ENCODE peak calls at places on chromosomes 3 and 15, in four cellular contexts. K is heart left ventricle, B is gastrocnemius medialis, E is ovary. N is an unnamed sample.

GRCh38 chr3:141308588-141309218 is 59.6 kb upstream of the ZBTB38 start:
- DNase-seq in E (peak; percentile 63), B (no peak), K (no peak), N (peak; percentile 44)

GRCh38 chr3:51706788-51707731 is at the start of gene GRM2:
- DNase-seq in E (peak; percentile 88), B (peak; percentile 27), K (peak; percentile 88), N (peak; percentile 56)

GRCh38 chr3:40243056-40243455 is 66.5 kb upstream of the EIF1B start:
- DNase-seq in K (no peak), B (no peak), E (no peak), N (no peak)

GRCh38 chr15:94231728-94232086 is 346 bp downstream of the MCTP2 start:
- DNase-seq in E (no peak), B (no peak), K (no peak), N (no peak)

GRCh38 chr3:194565597-194566190 is 67.5 kb downstream of the TMEM44 start:
- DNase-seq in K (no peak), B (no peak), E (no peak), N (no peak)

GRCh38 chr3:106198828-106199194 is 330.0 kb upstream of the CBLB start:
- DNase-seq in B (no peak), K (no peak), E (no peak), N (no peak)

GRCh38 chr15:87873501-87873900 is 383.0 kb downstream of the NTRK3 start:
- DNase-seq in B (no peak), K (no peak), E (no peak), N (no peak)

GRCh38 chr3:58135712-58136543 is 74.8 kb downstream of the DNASE1L3 start:
- DNase-seq in K (peak; percentile 70), E (no peak), B (no peak), N (no peak)

GRCh38 chr3:64975138-64975537 is 287.3 kb upstream of the ADAMTS9 start:
- DNase-seq in E (no peak), K (no peak), B (no peak), N (no peak)

GRCh38 chr15:27017168-27017809 is 46.3 kb downstream of the GABRG3 start:
- DNase-seq in B (no peak), K (no peak), E (no peak), N (no peak)

GRCh38 chr3:10366681-10367101 is 45.8 kb upstream of the SEC13 start:
- DNase-seq in E (no peak), K (no peak), B (no peak), N (no peak)

GRCh38 chr3:54065140-54065539 is 57.2 kb upstream of the CACNA2D3 start:
- DNase-seq in E (no peak), B (no peak), K (no peak), N (no peak)

GRCh38 chr15:94671845-94672524 is 440.6 kb downstream of the MCTP2 start:
- DNase-seq in E (peak; percentile 46), B (no peak), K (no peak), N (peak; percentile 23)

GRCh38 chr3:31038086-31038737 is 143.8 kb upstream of the GADL1 start:
- DNase-seq in E (no peak), B (no peak), K (no peak), N (no peak)

GRCh38 chr3:161927131-161927530 is 430.5 kb downstream of the OTOL1 start:
- DNase-seq in E (no peak), K (no peak), B (no peak), N (no peak)

GRCh38 chr3:15858547-15859506 is 61.0 kb upstream of the ANKRD28 start:
- DNase-seq in E (peak; percentile 74), B (peak; percentile 64), K (peak; percentile 69), N (peak; percentile 28)

GRCh38 chr3:40877651-40878463 is 321.4 kb upstream of the CTNNB1 start:
- DNase-seq in K (peak; percentile 84), E (peak; percentile 77), B (peak; percentile 6), N (peak; percentile 72)

GRCh38 chr3:55765398-55765797 is 278.3 kb upstream of the WNT5A start:
- DNase-seq in K (no peak), B (no peak), E (no peak), N (no peak)

GRCh38 chr3:37907371-37907770 is 45.7 kb downstream of the CTDSPL start:
- DNase-seq in B (no peak), E (no peak), K (no peak), N (no peak)
- H3K4me1 ChIP-seq in B (peaks cover 24% of the 10 kb centered on the region), E (peaks cover 24% of the 10 kb centered on the region), K (peaks cover 22% of the 10 kb centered on the region), N (peaks cover 13% of the 10 kb centered on the region)

DNA sequence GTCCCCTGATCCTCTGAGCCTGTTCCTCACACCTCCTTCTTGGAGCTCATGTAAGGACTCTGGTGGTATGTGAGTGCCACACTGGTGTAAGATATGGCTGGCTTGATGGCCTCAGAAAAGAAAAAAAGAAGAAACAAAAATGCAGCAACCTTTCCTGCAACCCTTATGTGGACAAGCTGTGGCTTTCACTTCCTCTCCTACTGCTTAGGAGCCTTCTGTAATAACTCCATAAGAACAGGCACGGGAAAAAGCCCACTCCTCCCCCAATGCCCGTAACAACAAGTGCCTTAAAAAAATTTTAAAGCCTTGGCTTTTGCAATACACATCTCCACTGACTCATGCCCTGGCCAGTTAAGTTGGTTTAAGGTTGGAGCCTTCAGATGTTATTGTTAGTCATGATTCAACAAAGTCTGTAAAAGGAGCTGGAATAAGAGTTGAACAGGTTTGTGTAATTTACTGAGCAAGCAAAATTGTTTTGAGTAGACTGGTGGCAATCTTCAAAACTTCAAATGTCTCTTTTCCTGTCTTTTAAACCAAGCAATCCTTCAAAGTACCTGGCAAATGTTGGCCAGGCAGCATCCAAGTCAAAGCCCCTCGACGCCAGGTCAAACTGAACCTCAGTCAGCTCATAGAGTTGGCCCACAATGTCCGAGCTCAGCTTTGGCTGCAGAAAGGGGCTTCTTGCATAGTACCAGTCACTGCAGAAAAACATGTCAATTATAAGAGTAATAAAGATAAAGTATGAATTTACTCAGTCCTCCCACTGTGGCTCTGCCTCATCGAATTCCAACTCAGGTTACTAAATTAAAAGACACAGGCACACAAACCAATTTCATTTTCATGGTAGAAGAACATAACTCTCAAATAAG is 22.9 kb downstream of the FYCO1 start:
- DNase-seq in K (no peak), B (peak; percentile 62), E (no peak), N (peak; percentile 39)
- H3K27me3 ChIP-seq in K (no peaks in the 10 kb centered on the region), B (no peaks in the 10 kb centered on the region), E (no peaks in the 10 kb centered on the region), N (no peaks in the 10 kb centered on the region)

GRCh38 chr15:75204340-75205063 is 2.8 kb downstream of the C15orf39 start:
- DNase-seq in K (peak; percentile 96), E (peak; percentile 92), B (peak; percentile 84), N (peak; percentile 92)
- TF ChIP-seq POLR2A in K (peak; percentile 7), E (peak; percentile 28), B (no peak), N (no peak)

DNA sequence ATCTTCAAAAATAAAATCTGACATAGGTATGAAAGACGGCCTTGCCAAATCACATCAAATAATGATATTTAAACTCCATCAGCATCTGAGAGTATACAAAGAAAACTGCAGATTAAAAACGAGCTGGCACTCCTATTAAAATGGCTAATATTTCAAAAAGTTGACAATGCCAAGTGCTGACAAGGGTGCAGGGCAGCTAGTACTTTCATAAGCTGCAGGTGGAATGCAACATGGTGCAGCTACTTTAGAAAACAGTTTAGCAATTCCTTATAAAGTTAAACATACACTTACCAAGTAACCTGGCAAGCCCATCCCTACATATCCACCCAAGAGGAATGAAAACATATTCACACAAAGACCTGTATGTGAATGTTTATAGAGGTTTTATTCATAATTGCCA is 23.0 kb downstream of the TBC1D2B start:
- DNase-seq in B (no peak), K (no peak), E (no peak), N (no peak)
- H3K4me1 ChIP-seq in B (peaks cover 46% of the 10 kb centered on the region), K (peaks cover 39% of the 10 kb centered on the region), E (peaks cover 38% of the 10 kb centered on the region), N (peaks cover 16% of the 10 kb centered on the region)

GRCh38 chr15:74261685-74262084 is 25.6 kb downstream of the CCDC33 start:
- DNase-seq in K (no peak), B (no peak), E (no peak), N (no peak)

GRCh38 chr15:74265046-74265639 is 29.0 kb downstream of the CCDC33 start:
- DNase-seq in K (no peak), E (peak; percentile 61), B (no peak), N (no peak)

GRCh38 chr15:74263473-74263872 is 27.3 kb downstream of the CCDC33 start:
- DNase-seq in K (no peak), E (no peak), B (no peak), N (no peak)

GRCh38 chr15:74262635-74263034 is 26.5 kb downstream of the CCDC33 start:
- DNase-seq in B (no peak), K (no peak), E (no peak), N (no peak)

GRCh38 chr15:74264081-74264501 is 28.0 kb downstream of the CCDC33 start:
- DNase-seq in E (no peak), B (no peak), K (no peak), N (no peak)
- H3K27me3 ChIP-seq in E (no peaks in the 10 kb centered on the region), B (peaks cover 3% of the 10 kb centered on the region), K (peaks cover 19% of the 10 kb centered on the region), N (no peaks in the 10 kb centered on the region)

DNA sequence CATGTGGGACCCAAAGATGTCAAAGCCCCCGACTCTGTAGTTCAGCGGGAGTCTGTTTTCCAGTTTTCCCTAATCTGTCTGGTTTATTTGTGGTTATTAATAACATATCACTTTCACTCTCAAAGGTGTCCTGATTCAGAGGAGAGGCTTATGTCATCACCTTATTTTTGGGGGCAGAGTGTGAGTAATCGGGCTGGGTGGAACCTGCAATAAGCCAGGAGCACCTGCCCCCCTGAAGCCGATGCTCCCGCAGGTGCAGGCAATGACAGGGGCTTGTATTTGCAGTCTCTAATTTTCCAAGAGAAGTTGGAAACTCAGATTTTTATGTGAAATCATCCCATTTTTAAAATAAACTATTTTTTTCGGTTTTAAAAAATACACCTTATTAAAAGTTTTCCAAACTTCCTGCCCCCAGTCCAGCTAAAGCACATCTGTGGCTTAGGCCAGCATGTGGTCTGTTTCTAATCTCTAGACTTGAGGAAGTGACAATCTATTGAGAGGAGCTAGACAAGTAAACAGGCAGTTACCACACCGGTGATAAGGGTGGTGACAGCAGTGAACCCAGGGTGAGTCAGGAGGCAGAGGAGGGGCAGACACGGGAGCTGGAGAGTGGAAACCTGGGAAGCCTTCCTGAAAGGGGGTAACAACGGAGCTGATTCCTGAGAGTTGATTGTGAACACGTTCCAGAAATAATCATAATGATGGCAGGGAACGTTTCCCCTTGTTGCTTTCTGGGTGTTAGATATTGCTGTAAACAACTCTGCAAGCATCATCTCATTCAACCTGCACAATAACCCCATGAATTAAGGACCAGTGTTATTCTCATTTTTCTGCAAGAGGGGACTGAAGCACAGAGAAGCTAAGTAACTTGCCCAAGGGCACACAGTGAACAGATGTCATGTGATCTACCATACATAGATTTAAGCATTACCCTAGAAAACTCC is 37.3 kb downstream of the BHLHE40 start:
- DNase-seq in E (no peak), B (no peak), K (no peak), N (no peak)
- TF ChIP-seq POLR2A in E (no peak), B (no peak), K (no peak), N (no peak)

DNA sequence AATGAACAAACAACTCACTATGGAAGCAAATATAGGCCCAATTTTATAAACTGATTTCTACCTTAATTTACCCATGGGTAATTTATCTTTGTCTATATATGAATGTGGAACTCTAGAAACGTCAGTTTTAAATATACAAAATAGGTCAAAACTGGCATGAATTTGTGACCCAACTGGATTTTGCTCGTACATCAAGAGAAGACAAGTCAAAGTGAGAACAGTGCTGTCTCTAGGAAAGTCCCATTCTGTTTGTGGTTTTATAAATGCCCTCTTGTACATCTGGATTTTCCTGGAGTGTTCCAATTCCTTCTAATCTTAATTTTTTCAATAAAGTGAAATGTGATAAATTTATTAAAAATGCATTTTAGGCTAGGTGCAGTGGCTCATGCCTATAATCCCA is 50.2 kb upstream of the ABHD10 start:
- DNase-seq in B (no peak), K (no peak), E (no peak), N (no peak)
- H3K4me1 ChIP-seq in B (peaks cover 11% of the 10 kb centered on the region), K (peaks cover 30% of the 10 kb centered on the region), E (no peaks in the 10 kb centered on the region), N (no peaks in the 10 kb centered on the region)